ENCODE peak calls at places on chromosomes 1 and 21, in four cellular contexts. One of them, this sample, is unnamed.

GRCh38 chr1:245316791-245317190 is 162.0 kb downstream of the KIF26B start:
- DNase-seq in stomach: no peak
- DNase-seq in transverse colon: no peak
- DNase-seq in A549: no peak
- DNase-seq in this sample: no peak

GRCh38 chr1:8706291-8706690 is 111.1 kb downstream of the RERE start:
- DNase-seq in A549: no peak
- DNase-seq in stomach: no peak
- DNase-seq in transverse colon: no peak
- DNase-seq in this sample: no peak

GRCh38 chr1:107990606-107991005 is 25.6 kb upstream of the VAV3 start:
- DNase-seq in transverse colon: no peak
- DNase-seq in stomach: no peak
- DNase-seq in A549: no peak
- DNase-seq in this sample: no peak

GRCh38 chr1:182141040-182141439 is 79.5 kb upstream of the ZNF648 start:
- DNase-seq in A549: no peak
- DNase-seq in stomach: no peak
- DNase-seq in transverse colon: no peak
- DNase-seq in this sample: no peak

GRCh38 chr1:244084763-244085162 is 33.7 kb downstream of the ZBTB18 start:
- DNase-seq in transverse colon: no peak
- DNase-seq in stomach: no peak
- DNase-seq in A549: no peak
- DNase-seq in this sample: no peak

GRCh38 chr1:69109276-69109675 is 458.4 kb upstream of the LRRC7 start:
- DNase-seq in A549: no peak
- DNase-seq in stomach: no peak
- DNase-seq in transverse colon: no peak
- DNase-seq in this sample: no peak

GRCh38 chr1:202280595-202280994 is 61.1 kb downstream of the UBE2T start:
- DNase-seq in stomach: no peak
- DNase-seq in A549: no peak
- DNase-seq in transverse colon: no peak
- DNase-seq in this sample: no peak

GRCh38 chr1:86704972-86705632 is 726 bp downstream of the SH3GLB1 start:
- DNase-seq in stomach: peak
- DNase-seq in A549: peak
- DNase-seq in transverse colon: peak
- DNase-seq in this sample: peak

GRCh38 chr21:45011426-45011825 is 63.0 kb upstream of the ADARB1 start:
- DNase-seq in transverse colon: no peak
- DNase-seq in stomach: no peak
- DNase-seq in A549: no peak
- DNase-seq in this sample: no peak

GRCh38 chr1:220962031-220962751 is 82.9 kb downstream of the HLX start:
- DNase-seq in A549: no peak
- DNase-seq in transverse colon: no peak
- DNase-seq in stomach: no peak
- DNase-seq in this sample: peak

GRCh38 chr1:54485417-54485816 is 62.6 kb upstream of the ACOT11 start:
- DNase-seq in transverse colon: no peak
- DNase-seq in stomach: no peak
- DNase-seq in A549: no peak
- DNase-seq in this sample: no peak

GRCh38 chr1:240914506-240914905 is 302.6 kb upstream of the GREM2 start:
- DNase-seq in transverse colon: no peak
- DNase-seq in A549: no peak
- DNase-seq in stomach: no peak
- DNase-seq in this sample: no peak

GRCh38 chr1:233328661-233329498 is 1.4 kb downstream of the MAP3K21 start:
- DNase-seq in transverse colon: peak
- DNase-seq in stomach: peak
- DNase-seq in A549: no peak
- DNase-seq in this sample: no peak

GRCh38 chr21:36909423-36909822 is 57.0 kb downstream of the HLCS start:
- DNase-seq in transverse colon: no peak
- DNase-seq in stomach: no peak
- DNase-seq in A549: peak
- DNase-seq in this sample: no peak

GRCh38 chr1:58907398-58907797 is 123.6 kb upstream of the JUN start:
- DNase-seq in A549: no peak
- DNase-seq in stomach: no peak
- DNase-seq in transverse colon: no peak
- DNase-seq in this sample: no peak

GRCh38 chr1:54866801-54867716 is 19.9 kb downstream of the DHCR24 start:
- DNase-seq in transverse colon: peak
- DNase-seq in stomach: peak
- DNase-seq in A549: no peak
- DNase-seq in this sample: no peak

GRCh38 chr1:163090321-163090945 is 21.3 kb downstream of the RGS4 start:
- DNase-seq in transverse colon: no peak
- DNase-seq in stomach: no peak
- DNase-seq in A549: no peak
- DNase-seq in this sample: no peak

GRCh38 chr1:46547481-46548383 is 3.7 kb downstream of the KNCN start:
- DNase-seq in stomach: no peak
- DNase-seq in transverse colon: no peak
- DNase-seq in A549: peak
- DNase-seq in this sample: no peak

GRCh38 chr1:205665216-205665757 is 15.0 kb downstream of the SLC45A3 start:
- DNase-seq in A549: no peak
- DNase-seq in stomach: no peak
- DNase-seq in transverse colon: no peak
- DNase-seq in this sample: no peak

GRCh38 chr1:58803858-58804257 is 20.0 kb upstream of the JUN start:
- DNase-seq in transverse colon: no peak
- DNase-seq in A549: no peak
- DNase-seq in stomach: no peak
- DNase-seq in this sample: no peak

GRCh38 chr1:235015291-235015990 is 113.2 kb downstream of the TOMM20 start:
- DNase-seq in transverse colon: no peak
- DNase-seq in A549: no peak
- DNase-seq in stomach: no peak
- DNase-seq in this sample: no peak

GRCh38 chr1:111944121-111944785 is 45.2 kb downstream of the KCND3 start:
- DNase-seq in A549: no peak
- DNase-seq in stomach: no peak
- DNase-seq in transverse colon: no peak
- DNase-seq in this sample: no peak

GRCh38 chr1:160638540-160638857 is 8.3 kb downstream of the SLAMF1 start:
- DNase-seq in transverse colon: no peak
- DNase-seq in stomach: no peak
- DNase-seq in A549: no peak
- DNase-seq in this sample: no peak

GRCh38 chr1:244067893-244068292 is 16.8 kb downstream of the ZBTB18 start:
- DNase-seq in transverse colon: no peak
- DNase-seq in A549: no peak
- DNase-seq in stomach: no peak
- DNase-seq in this sample: no peak

GRCh38 chr1:10734900-10735602 is 61.4 kb downstream of the CASZ1 start:
- DNase-seq in A549: no peak
- DNase-seq in stomach: no peak
- DNase-seq in transverse colon: no peak
- DNase-seq in this sample: no peak

GRCh38 chr1:9573723-9574122 is 15.0 kb upstream of the TMEM201 start:
- DNase-seq in A549: no peak
- DNase-seq in stomach: no peak
- DNase-seq in transverse colon: no peak
- DNase-seq in this sample: no peak

GRCh38 chr1:204544321-204544720 is 28.1 kb downstream of the MDM4 start:
- DNase-seq in stomach: no peak
- DNase-seq in A549: no peak
- DNase-seq in transverse colon: no peak
- DNase-seq in this sample: no peak

GRCh38 chr1:156749429-156750118 is 1.9 kb downstream of the HDGF start:
- DNase-seq in A549: no peak
- DNase-seq in stomach: peak
- DNase-seq in transverse colon: peak
- DNase-seq in this sample: no peak

GRCh38 chr1:183105449-183105848 is 80.6 kb upstream of the LAMC2 start:
- DNase-seq in A549: no peak
- DNase-seq in transverse colon: no peak
- DNase-seq in stomach: no peak
- DNase-seq in this sample: no peak

GRCh38 chr1:161799792-161800191 is 33.7 kb downstream of the ATF6 start:
- DNase-seq in transverse colon: no peak
- DNase-seq in A549: no peak
- DNase-seq in stomach: no peak
- DNase-seq in this sample: no peak

GRCh38 chr1:30755746-30756145 is 1.8 kb downstream of the LAPTM5 start:
- DNase-seq in stomach: no peak
- DNase-seq in transverse colon: no peak
- DNase-seq in A549: no peak
- DNase-seq in this sample: peak

GRCh38 chr1:153397056-153397923 is 6.4 kb upstream of the S100A8 start:
- DNase-seq in A549: no peak
- DNase-seq in stomach: no peak
- DNase-seq in transverse colon: no peak
- DNase-seq in this sample: peak

GRCh38 chr1:31843506-31843905 is 27.7 kb upstream of the SPOCD1 start:
- DNase-seq in transverse colon: no peak
- DNase-seq in A549: no peak
- DNase-seq in stomach: no peak
- DNase-seq in this sample: no peak

GRCh38 chr1:2192031-2192995 is 2.3 kb downstream of the FAAP20 start:
- DNase-seq in stomach: no peak
- DNase-seq in transverse colon: no peak
- DNase-seq in A549: no peak
- DNase-seq in this sample: no peak

GRCh38 chr1:203440780-203441179 is 34.8 kb upstream of the PRELP start:
- DNase-seq in A549: no peak
- DNase-seq in stomach: peak
- DNase-seq in transverse colon: peak
- DNase-seq in this sample: peak

DNA sequence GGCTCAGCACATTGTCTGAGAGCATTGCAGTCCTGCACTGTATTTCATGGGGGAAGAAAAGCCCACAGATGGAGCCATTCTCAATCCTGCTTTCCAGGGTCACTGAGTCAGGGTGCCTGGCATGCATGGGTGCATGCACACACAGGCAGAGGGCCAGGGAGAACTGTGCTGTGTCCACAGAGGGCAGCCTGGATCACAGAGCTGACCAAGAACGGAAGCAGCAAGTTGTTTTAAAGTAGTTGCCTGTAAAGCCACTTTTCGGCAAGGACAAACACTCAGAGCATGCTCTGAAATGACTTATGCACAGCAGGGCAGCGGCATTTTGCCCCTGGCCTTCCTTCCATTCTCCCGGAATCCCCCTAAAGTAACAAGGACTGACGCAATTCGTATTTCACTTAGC is 3.6 kb downstream of the ERG start:
- DNase-seq in A549: no peak
- DNase-seq in stomach: no peak
- DNase-seq in transverse colon: no peak
- DNase-seq in this sample: no peak
- TF ChIP-seq POLR2A in A549: no peak
- TF ChIP-seq POLR2A in stomach: no peak
- TF ChIP-seq POLR2A in transverse colon: no peak
- TF ChIP-seq POLR2A in this sample: no peak

DNA sequence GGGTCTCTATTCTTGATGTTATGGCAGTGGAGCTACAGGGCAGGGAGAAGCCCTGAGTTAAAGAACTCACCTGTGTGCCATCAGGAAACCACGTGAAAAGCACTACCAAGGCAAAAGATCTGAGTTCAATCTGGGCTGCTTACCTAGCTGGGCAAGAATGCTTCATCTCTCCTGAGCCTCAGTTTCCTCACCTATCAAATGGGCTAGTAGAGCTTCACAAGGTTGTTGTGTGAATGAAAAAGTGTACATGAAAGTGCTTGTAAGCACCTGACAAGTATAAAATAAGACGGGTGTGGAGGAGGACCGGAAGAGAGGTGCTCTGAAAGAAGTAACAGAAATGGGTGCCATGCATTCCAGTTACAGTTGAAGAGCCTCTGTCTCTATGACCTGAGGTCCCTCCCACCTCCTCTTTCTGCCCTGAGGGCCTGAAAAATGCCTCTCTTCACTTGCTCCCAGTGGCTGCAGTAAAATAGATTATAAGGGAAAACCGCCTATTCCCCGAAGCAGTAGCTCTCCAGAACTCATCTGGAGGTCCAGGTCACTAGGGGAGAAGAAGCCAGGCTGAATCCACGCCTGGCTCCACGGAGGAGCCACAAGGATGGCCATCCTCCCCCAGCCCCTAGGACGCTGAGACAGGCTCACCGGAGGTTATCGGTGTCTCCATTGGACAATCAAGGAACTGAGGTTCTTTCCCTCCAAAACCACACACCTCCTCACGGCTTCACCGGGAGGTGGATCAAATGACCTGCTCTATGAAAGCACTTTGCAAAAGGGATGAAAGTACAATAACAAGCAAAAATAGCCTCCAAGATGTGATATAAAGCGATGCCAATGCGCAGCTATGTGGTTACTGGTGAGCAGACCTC is 1.4 kb downstream of the GPR161 start:
- DNase-seq in transverse colon: no peak
- DNase-seq in A549: no peak
- DNase-seq in stomach: no peak
- DNase-seq in this sample: no peak
- H3K4me3 ChIP-seq in transverse colon: peak
- H3K4me3 ChIP-seq in A549: peak
- H3K4me3 ChIP-seq in stomach: peak
- H3K4me3 ChIP-seq in this sample: no peak

GRCh38 chr1:19504796-19505693 is 19.7 kb upstream of the CAPZB start:
- DNase-seq in stomach: no peak
- DNase-seq in transverse colon: no peak
- DNase-seq in A549: no peak
- DNase-seq in this sample: no peak
- TF ChIP-seq POLR2A in stomach: no peak
- TF ChIP-seq POLR2A in transverse colon: no peak
- TF ChIP-seq POLR2A in A549: no peak
- TF ChIP-seq POLR2A in this sample: no peak

GRCh38 chr1:91018006-91018405 is 3.8 kb downstream of the ZNF644 start:
- DNase-seq in A549: no peak
- DNase-seq in stomach: no peak
- DNase-seq in transverse colon: no peak
- DNase-seq in this sample: no peak

GRCh38 chr1:91014475-91014874 is 7.4 kb downstream of the ZNF644 start:
- DNase-seq in transverse colon: no peak
- DNase-seq in stomach: no peak
- DNase-seq in A549: no peak
- DNase-seq in this sample: no peak

GRCh38 chr1:91015358-91015780 is 6.5 kb downstream of the ZNF644 start:
- DNase-seq in A549: no peak
- DNase-seq in transverse colon: no peak
- DNase-seq in stomach: no peak
- DNase-seq in this sample: no peak

GRCh38 chr1:91013302-91013701 is 8.5 kb downstream of the ZNF644 start:
- DNase-seq in A549: no peak
- DNase-seq in transverse colon: no peak
- DNase-seq in stomach: no peak
- DNase-seq in this sample: no peak

GRCh38 chr1:91015794-91016550 is 5.9 kb downstream of the ZNF644 start:
- DNase-seq in stomach: no peak
- DNase-seq in transverse colon: no peak
- DNase-seq in A549: no peak
- DNase-seq in this sample: no peak
- H3K4me3 ChIP-seq in stomach: no peak
- H3K4me3 ChIP-seq in transverse colon: no peak
- H3K4me3 ChIP-seq in A549: no peak
- H3K4me3 ChIP-seq in this sample: no peak